ENCODE peak calls at places on chromosome 13, in nine cellular contexts. I is NCI-H69; G is D341Med; D is psoas muscle; B is substantia nigra; V is activated CD4-positive, alpha-beta memory T cell treated with anti-CD3 and anti-CD28 coated beads for 36 hours; K is cardiac fibroblast; F is neural crest cell; C is HTR-8/SVneo. H is an unnamed sample.

GRCh38 chr13:98775844-98776598 is 23.5 kb upstream of the SLC15A1 start:
- DNase-seq in G (no peak), F (no peak), I (no peak), K (no peak), B (no peak), V (no peak), C (peak; percentile 70), D (no peak), H (no peak)

GRCh38 chr13:20891034-20891433 is 11.5 kb downstream of the XPO4 start:
- DNase-seq in K (no peak), B (no peak), V (no peak), F (no peak), G (no peak), D (no peak), I (no peak), C (no peak), H (no peak)

GRCh38 chr13:30791354-30791921 is 56.1 kb downstream of the ALOX5AP start:
- DNase-seq in F (no peak), C (no peak), I (no peak), K (peak; percentile 29), D (no peak), B (no peak), V (no peak), G (no peak), H (no peak)

GRCh38 chr13:51910508-51910907 is 48.7 kb downstream of the CCDC70 start:
- DNase-seq in I (no peak), G (no peak), C (no peak), B (no peak), F (no peak), D (no peak), K (no peak), V (no peak), H (no peak)

GRCh38 chr13:73657821-73658540 is 476.2 kb downstream of the KLF12 start:
- DNase-seq in G (no peak), D (peak; percentile 39), F (no peak), B (no peak), K (peak; percentile 93), V (no peak), I (no peak), C (no peak), H (no peak)

GRCh38 chr13:36736119-36736726 is 62.4 kb downstream of the SERTM1 start:
- DNase-seq in B (no peak), C (peak; percentile 15), I (peak; percentile 70), G (peak; percentile 60), K (peak; percentile 81), V (peak; percentile 28), F (peak; percentile 65), D (no peak), H (peak; percentile 24)

GRCh38 chr13:95199896-95200295 is 101.4 kb downstream of the ABCC4 start:
- DNase-seq in D (no peak), I (no peak), G (no peak), B (no peak), C (no peak), V (no peak), K (no peak), F (no peak), H (no peak)

GRCh38 chr13:60572003-60572792 is 175.2 kb downstream of the TDRD3 start:
- DNase-seq in V (no peak), G (no peak), K (peak; percentile 35), F (no peak), D (no peak), C (no peak), I (peak; percentile 94), B (no peak), H (no peak)

GRCh38 chr13:37194428-37194861 is 89.0 kb upstream of the CSNK1A1L start:
- DNase-seq in D (no peak), C (no peak), G (no peak), V (no peak), I (peak; percentile 76), K (peak; percentile 49), F (no peak), B (no peak), H (no peak)